ENCODE peak calls at places on chromosomes 11 and 22, in six cellular contexts. W, D, L, E, F and G are unnamed samples. For H3K4me1 and H3K9me3, the result is how much of the 10 kb centered on the place peaks cover.

GRCh38 chr11:123020968-123021367 is 39.3 kb upstream of the BSX start:
- DNase-seq in L (peak), W (peak), F (peak), D (peak), E (no peak), G (peak)

GRCh38 chr11:70109903-70110302 is 31.8 kb downstream of the ANO1 start:
- DNase-seq in W (no peak), L (no peak), F (no peak), E (no peak), D (no peak), G (no peak)

GRCh38 chr11:86774422-86774821 is 25.9 kb upstream of the PRSS23 start:
- DNase-seq in W (no peak), E (no peak), F (no peak), D (no peak), L (no peak), G (no peak)

GRCh38 chr11:393219-394033 is 583 bp upstream of the PKP3 start:
- DNase-seq in W (peak), L (peak), D (no peak), E (peak), F (no peak), G (peak)

GRCh38 chr11:61922539-61922938 is 5.2 kb upstream of the RAB3IL1 start:
- DNase-seq in F (no peak), L (no peak), E (peak), D (no peak), W (no peak), G (no peak)

GRCh38 chr11:32068134-32068533 is 22.7 kb upstream of the RCN1 start:
- DNase-seq in W (no peak), L (no peak), D (no peak), F (no peak), E (no peak), G (peak)

GRCh38 chr11:47538741-47539575 is 14.0 kb downstream of the CELF1 start:
- DNase-seq in F (no peak), D (no peak), W (no peak), E (no peak), L (no peak), G (no peak)

GRCh38 chr22:19896665-19897355 is 42.1 kb upstream of the GNB1L start:
- DNase-seq in L (no peak), E (no peak), F (no peak), D (peak), W (no peak), G (no peak)

GRCh38 chr11:28863422-28863821 is 755.2 kb downstream of the METTL15 start:
- DNase-seq in F (no peak), W (peak), D (no peak), L (no peak), E (no peak), G (no peak)

GRCh38 chr11:2318123-2318522 is 16.3 kb downstream of the TSPAN32 start:
- DNase-seq in L (no peak), F (no peak), E (no peak), W (no peak), D (no peak), G (no peak)

GRCh38 chr11:629237-629583 is 2.2 kb upstream of the SCT start:
- DNase-seq in W (no peak), D (peak), F (peak), E (peak), L (no peak), G (peak)

GRCh38 chr11:17263803-17264202 is 12.7 kb upstream of the NUCB2 start:
- DNase-seq in D (no peak), W (peak), F (no peak), E (no peak), L (no peak), G (no peak)

GRCh38 chr11:5324197-5324596 is at the start of gene OR51B2:
- DNase-seq in L (no peak), E (no peak), W (no peak), D (no peak), F (no peak), G (no peak)

GRCh38 chr11:37946155-37946766 is 1348.2 kb upstream of the RAG2 start:
- DNase-seq in D (no peak), F (peak), E (no peak), L (peak), W (peak), G (peak)

GRCh38 chr11:65538232-65538914 is 13.5 kb downstream of the SCYL1 start:
- DNase-seq in E (no peak), L (no peak), D (no peak), F (no peak), W (no peak), G (no peak)

GRCh38 chr11:130637566-130637965 is 189.1 kb downstream of the ADAMTS15 start:
- DNase-seq in F (no peak), L (no peak), E (no peak), D (no peak), W (no peak), G (peak)

GRCh38 chr11:68659158-68659921 is 25.0 kb upstream of the GAL start:
- DNase-seq in L (peak), D (no peak), F (no peak), E (no peak), W (peak), G (peak)

GRCh38 chr11:112481893-112482292 is 221.2 kb upstream of the PLET1 start:
- DNase-seq in E (no peak), W (no peak), L (no peak), D (no peak), F (no peak), G (no peak)

GRCh38 chr11:42593426-42593825 is 718.4 kb upstream of the API5 start:
- DNase-seq in F (no peak), L (no peak), E (no peak), D (no peak), W (no peak), G (no peak)

GRCh38 chr11:96964661-96965060 is 574.8 kb downstream of the JRKL start:
- DNase-seq in L (peak), D (no peak), E (no peak), W (no peak), F (no peak), G (no peak)

GRCh38 chr22:27278986-27279385 is 522.6 kb downstream of the MN1 start:
- DNase-seq in D (no peak), L (no peak), E (no peak), W (peak), F (no peak), G (no peak)

GRCh38 chr11:30852645-30853044 is 266.5 kb upstream of the MPPED2 start:
- DNase-seq in D (no peak), W (no peak), F (no peak), E (no peak), L (no peak), G (no peak)

GRCh38 chr11:117042689-117043088 is 55.5 kb downstream of the SIK3 start:
- DNase-seq in F (no peak), D (no peak), E (no peak), W (no peak), L (no peak), G (no peak)

GRCh38 chr11:117045956-117046355 is 52.3 kb downstream of the SIK3 start:
- DNase-seq in F (no peak), W (peak), E (no peak), D (no peak), L (no peak), G (no peak)

GRCh38 chr11:117044287-117045035 is 53.8 kb downstream of the SIK3 start:
- DNase-seq in W (peak), D (no peak), L (no peak), E (no peak), F (peak), G (no peak)

GRCh38 chr11:117039897-117040296 is 58.3 kb downstream of the SIK3 start:
- DNase-seq in F (no peak), L (no peak), E (no peak), W (peak), D (no peak), G (no peak)

DNA sequence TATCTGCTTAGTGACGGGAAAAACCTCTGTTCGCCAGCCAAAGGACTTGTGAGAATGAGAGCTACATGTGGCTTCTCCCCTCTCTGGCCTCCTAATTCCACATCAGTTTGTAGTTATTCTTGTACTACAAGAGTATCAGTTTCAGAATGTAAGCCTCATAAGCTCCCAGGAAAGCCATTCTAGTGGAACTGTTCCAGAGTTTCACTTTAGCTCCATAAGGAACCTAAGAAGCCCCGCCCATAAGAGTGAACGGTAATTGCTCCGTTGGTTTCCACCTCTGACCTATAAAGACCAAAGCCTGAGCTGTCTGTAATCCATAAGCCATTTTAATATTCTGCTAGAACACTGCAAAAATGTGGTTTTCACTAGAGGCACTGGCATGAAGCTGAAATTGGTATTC is 53.0 kb downstream of the SIK3 start:
- DNase-seq in W (no peak), F (no peak), E (no peak), L (no peak), D (no peak), G (peak)
- H3K4me1 ChIP-seq in W (under half), F (under half), E (under half), L (under half), D (under half), G (under half)

DNA sequence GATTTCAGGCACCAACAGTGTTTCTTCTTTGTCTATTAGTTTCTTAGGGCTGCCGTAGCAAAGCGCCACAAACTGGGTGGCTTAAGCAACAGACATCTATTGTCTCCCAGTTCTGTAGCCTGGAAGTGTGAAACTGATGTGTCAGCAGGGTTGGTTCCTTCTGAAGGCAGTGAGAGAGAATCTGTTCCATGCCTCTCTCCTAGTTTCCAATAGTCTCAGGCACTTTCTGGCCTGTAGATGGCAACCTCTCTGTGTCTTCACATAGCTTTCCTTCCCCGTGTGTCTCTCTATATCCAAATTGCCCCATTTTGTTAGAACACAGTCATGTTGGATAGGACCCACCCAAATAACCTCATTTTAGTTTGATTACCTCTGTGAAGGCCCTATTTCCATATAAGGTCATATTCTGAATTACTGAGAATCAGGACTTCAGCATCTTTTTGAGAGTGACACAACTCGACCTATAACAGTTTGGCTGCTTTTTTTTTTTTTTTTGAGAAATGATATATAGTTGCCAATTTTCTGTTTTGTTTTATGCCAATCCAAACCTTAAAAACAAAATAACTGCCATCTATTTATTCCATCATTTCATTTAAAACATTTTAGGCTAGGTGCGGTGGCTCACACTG is 108.2 kb downstream of the SLC36A4 start:
- DNase-seq in D (no peak), L (peak), F (peak), E (no peak), W (peak), G (no peak)
- H3K9me3 ChIP-seq in D (under half), L (under half), F (under half), E (under half), W (under half), G (under half)

GRCh38 chr11:33191456-33191855 is 30.2 kb upstream of the CSTF3 start:
- DNase-seq in L (no peak), D (no peak), F (no peak), W (no peak), E (no peak), G (no peak)

GRCh38 chr11:33194455-33194854 is 33.2 kb upstream of the CSTF3 start:
- DNase-seq in E (no peak), W (no peak), L (no peak), D (no peak), F (no peak), G (no peak)

GRCh38 chr11:33197915-33198727 is 36.8 kb upstream of the CSTF3 start:
- DNase-seq in D (no peak), L (no peak), E (no peak), F (no peak), W (no peak), G (no peak)

GRCh38 chr11:33195391-33196190 is 34.3 kb upstream of the CSTF3 start:
- DNase-seq in F (no peak), D (no peak), L (no peak), W (no peak), E (no peak), G (peak)
- H3K4me1 ChIP-seq in F (under half), D (under half), L (under half), W (under half), E (under half), G (under half)

GRCh38 chr22:47301820-47302475 is 539.5 kb downstream of the TBC1D22A start:
- DNase-seq in L (no peak), D (no peak), F (no peak), W (no peak), E (peak), G (no peak)
- H3K9me3 ChIP-seq in L (under half), D (under half), F (under half), W (half or more), E (under half), G (under half)

GRCh38 chr11:73223998-73224730 is 6.1 kb downstream of the P2RY2 start:
- DNase-seq in F (no peak), E (peak), L (no peak), W (no peak), D (no peak), G (no peak)
- H3K4me1 ChIP-seq in F (under half), E (under half), L (under half), W (under half), D (under half), G (under half)

GRCh38 chr22:30985561-30986208 is 16.6 kb downstream of the TUG1 start:
- DNase-seq in E (no peak), D (no peak), L (no peak), F (no peak), W (no peak), G (no peak)
- H3K9me3 ChIP-seq in E (under half), D (under half), L (under half), F (under half), W (under half), G (under half)